ENCODE peak calls at places on chromosomes 5 and 9, in ten cellular contexts. E is stimulated activated naive CD4-positive, alpha-beta T cell; Z is stimulated activated CD4-positive, alpha-beta T cell treated with anti-CD3 and anti-CD28 coated beads, Interleukin-4, amount 100 ng/mL, for 24 hours; J is activated CD4-positive, alpha-beta memory T cell treated with anti-CD3 and anti-CD28 coated beads, Interleukin-2, amount 10 ng/mL, durations not matched to agents 7 days and 5 days; A is NCI-H1092; H is psoas muscle; P is CD14-positive monocyte; M is iPS DF 6.9; L is endothelial cell; I is WTC11. Q is an unnamed sample.
A peak's percentile ranks its signal among the peaks of the same experiment; 100 is the strongest.

GRCh38 chr5:179817071-179817840 is 3.4 kb upstream of the SQSTM1 start:
- DNase-seq in E (no peak), Z (no peak), J (no peak), A (no peak), H (no peak), P (peak; percentile 56), M (no peak), L (no peak), I (peak; percentile 40), Q (no peak)

GRCh38 chr5:180830253-180831138 is 27.9 kb upstream of the MGAT1 start:
- DNase-seq in E (peak; percentile 73), Z (peak; percentile 72), J (peak; percentile 75), A (no peak), H (peak; percentile 64), P (peak; percentile 78), M (no peak), L (no peak), I (peak; percentile 63), Q (no peak)

GRCh38 chr5:159022178-159022556 is 77.5 kb downstream of the EBF1 start:
- DNase-seq in E (no peak), Z (no peak), J (no peak), A (no peak), H (peak; percentile 39), P (no peak), M (no peak), L (no peak), I (no peak), Q (no peak)

GRCh38 chr9:135126480-135127187 is 39.2 kb downstream of the OLFM1 start:
- DNase-seq in E (no peak), Z (no peak), J (no peak), A (no peak), H (peak; percentile 81), P (no peak), M (no peak), L (no peak), I (no peak), Q (no peak)

GRCh38 chr5:9971301-9971700 is 278.4 kb downstream of the ATPSCKMT start:
- DNase-seq in E (no peak), Z (no peak), J (no peak), A (no peak), H (no peak), P (no peak), M (no peak), L (no peak), I (no peak), Q (no peak)

GRCh38 chr5:69092969-69093368 is 845 bp upstream of the SLC30A5 start:
- DNase-seq in E (no peak), Z (no peak), J (no peak), A (no peak), H (no peak), P (no peak), M (no peak), L (no peak), I (no peak), Q (no peak)

GRCh38 chr5:17187401-17187800 is 30.0 kb upstream of the BASP1 start:
- DNase-seq in E (no peak), Z (no peak), J (no peak), A (no peak), H (no peak), P (no peak), M (no peak), L (no peak), I (no peak), Q (no peak)

GRCh38 chr9:112582863-112583262 is 96.2 kb downstream of the KIAA1958 start:
- DNase-seq in E (no peak), Z (no peak), J (no peak), A (no peak), H (no peak), P (no peak), M (no peak), L (no peak), I (no peak), Q (no peak)

GRCh38 chr9:81737871-81738507 is 48.6 kb upstream of the TLE1 start:
- DNase-seq in E (no peak), Z (no peak), J (no peak), A (no peak), H (no peak), P (no peak), M (no peak), L (no peak), I (no peak), Q (no peak)

GRCh38 chr5:2175842-2176404 is 293.2 kb upstream of the IRX4 start:
- DNase-seq in E (no peak), Z (no peak), J (no peak), A (no peak), H (no peak), P (no peak), M (no peak), L (no peak), I (no peak), Q (no peak)

GRCh38 chr5:159182691-159183090 is 26.7 kb downstream of the RNF145 start:
- DNase-seq in E (no peak), Z (no peak), J (no peak), A (no peak), H (no peak), P (no peak), M (no peak), L (no peak), I (no peak), Q (no peak)

GRCh38 chr5:96257904-96258303 is 175.1 kb downstream of the PCSK1 start:
- DNase-seq in E (no peak), Z (no peak), J (no peak), A (no peak), H (no peak), P (no peak), M (no peak), L (no peak), I (no peak), Q (no peak)

GRCh38 chr9:136409557-136410455 is 608 bp downstream of the ENTR1 start:
- DNase-seq in E (peak; percentile 6), Z (peak; percentile 47), J (peak; percentile 47), A (peak; percentile 15), H (no peak), P (no peak), M (no peak), L (peak; percentile 34), I (peak; percentile 36), Q (peak; percentile 67)

GRCh38 chr9:131960805-131961495 is 118.7 kb downstream of the MED27 start:
- DNase-seq in E (no peak), Z (no peak), J (no peak), A (no peak), H (no peak), P (no peak), M (no peak), L (no peak), I (no peak), Q (no peak)

GRCh38 chr5:148060881-148061280 is 2.9 kb upstream of the SPINK5 start:
- DNase-seq in E (no peak), Z (no peak), J (no peak), A (no peak), H (no peak), P (no peak), M (no peak), L (no peak), I (no peak), Q (no peak)

GRCh38 chr9:90027296-90027790 is 422.5 kb downstream of the GADD45G start:
- DNase-seq in E (no peak), Z (no peak), J (no peak), A (no peak), H (no peak), P (no peak), M (no peak), L (no peak), I (no peak), Q (no peak)

GRCh38 chr9:16928179-16928945 is 57.9 kb upstream of the BNC2 start:
- DNase-seq in E (no peak), Z (no peak), J (no peak), A (no peak), H (no peak), P (no peak), M (no peak), L (no peak), I (no peak), Q (no peak)

GRCh38 chr5:6633469-6634326 is 458 bp downstream of the SRD5A1 start:
- DNase-seq in E (no peak), Z (no peak), J (no peak), A (no peak), H (no peak), P (no peak), M (no peak), L (peak; percentile 60), I (peak; percentile 52), Q (peak; percentile 42)

GRCh38 chr9:137145731-137146526 is 7.0 kb downstream of the GRIN1 start:
- DNase-seq in E (no peak), Z (no peak), J (no peak), A (no peak), H (no peak), P (no peak), M (no peak), L (no peak), I (no peak), Q (no peak)

GRCh38 chr5:18465833-18466681 is 831.8 kb downstream of the TAF11L14 start:
- DNase-seq in E (no peak), Z (peak; percentile 32), J (peak; percentile 34), A (peak; percentile 59), H (no peak), P (no peak), M (peak; percentile 66), L (peak; percentile 83), I (peak; percentile 66), Q (peak; percentile 82)

GRCh38 chr9:79034583-79034982 is 537.2 kb upstream of the TLE4 start:
- DNase-seq in E (no peak), Z (no peak), J (no peak), A (no peak), H (no peak), P (no peak), M (no peak), L (no peak), I (no peak), Q (no peak)

GRCh38 chr5:147453901-147454814 is 55.7 kb downstream of the DPYSL3 start:
- DNase-seq in E (peak; percentile 18), Z (peak; percentile 69), J (peak; percentile 67), A (peak; percentile 84), H (peak; percentile 92), P (peak; percentile 69), M (peak; percentile 75), L (peak; percentile 94), I (peak; percentile 94), Q (peak; percentile 44)

GRCh38 chr5:1152771-1153282 is 41.0 kb upstream of the SLC12A7 start:
- DNase-seq in E (no peak), Z (no peak), J (no peak), A (no peak), H (no peak), P (no peak), M (no peak), L (no peak), I (no peak), Q (no peak)

GRCh38 chr5:116872486-116872885 is 297.9 kb upstream of the SEMA6A start:
- DNase-seq in E (no peak), Z (no peak), J (no peak), A (no peak), H (no peak), P (no peak), M (no peak), L (no peak), I (no peak), Q (no peak)

GRCh38 chr5:13108281-13108680 is 836.2 kb downstream of the DNAH5 start:
- DNase-seq in E (no peak), Z (no peak), J (no peak), A (no peak), H (no peak), P (no peak), M (no peak), L (no peak), I (no peak), Q (no peak)

GRCh38 chr9:121725008-121725795 is 73.8 kb downstream of the DAB2IP start:
- DNase-seq in E (no peak), Z (no peak), J (no peak), A (no peak), H (peak; percentile 94), P (no peak), M (no peak), L (no peak), I (no peak), Q (no peak)

GRCh38 chr5:80753712-80754111 is 98.9 kb upstream of the DHFR start:
- DNase-seq in E (no peak), Z (no peak), J (no peak), A (no peak), H (no peak), P (no peak), M (no peak), L (no peak), I (no peak), Q (no peak)

GRCh38 chr5:78964889-78965288 is 20.2 kb downstream of the ARSB start:
- DNase-seq in E (no peak), Z (no peak), J (no peak), A (peak; percentile 8), H (no peak), P (no peak), M (no peak), L (no peak), I (no peak), Q (peak; percentile 64)

Q was measured in NAMALWA.